ENCODE peak calls at places on chromosomes 16 and 17, in eight cellular contexts. O is psoas muscle; P is Peyer's patch; Z is CD8-positive, alpha-beta T cell; Y is heart left ventricle; D is breast epithelium; S is body of pancreas; V is mucosa of descending colon. W is an unnamed sample.

GRCh38 chr16:48143816-48144215 is 12.0 kb downstream of the ABCC12 start:
- DNase-seq in P (no peak), S (no peak), Y (no peak), D (no peak), O (no peak), V (no peak), Z (no peak), W (no peak)

GRCh38 chr16:20851601-20852000 is 45.3 kb downstream of the REXO5 start:
- DNase-seq in V (peak; percentile 41), Y (peak; percentile 78), D (peak; percentile 88), S (peak; percentile 75), P (no peak), Z (no peak), O (peak; percentile 82), W (peak; percentile 77)

GRCh38 chr17:62974788-62975586 is 9.0 kb downstream of the TANC2 start:
- DNase-seq in D (no peak), P (no peak), Z (no peak), V (no peak), S (no peak), O (no peak), Y (no peak), W (no peak)

GRCh38 chr17:62652251-62653001 is 25.0 kb downstream of the MRC2 start:
- DNase-seq in S (peak; percentile 78), D (peak; percentile 50), Y (peak; percentile 87), V (peak; percentile 50), P (no peak), O (peak; percentile 76), Z (peak; percentile 66), W (peak; percentile 67)

GRCh38 chr17:76384987-76385891 is 830 bp downstream of the SPHK1 start:
- DNase-seq in D (no peak), O (peak; percentile 72), S (peak; percentile 58), Z (no peak), V (peak; percentile 31), Y (peak; percentile 74), P (peak; percentile 60), W (no peak)

GRCh38 chr16:85927326-85927725 is 28.4 kb downstream of the IRF8 start:
- DNase-seq in O (no peak), S (no peak), Y (peak; percentile 39), D (no peak), Z (no peak), P (no peak), V (no peak), W (no peak)

GRCh38 chr17:82838386-82839063 is 1.3 kb downstream of the ZNF750 start:
- DNase-seq in Y (no peak), S (peak; percentile 89), O (peak; percentile 78), P (no peak), V (peak; percentile 81), D (peak; percentile 88), Z (no peak), W (peak; percentile 49)

GRCh38 chr17:70120420-70120819 is 45.4 kb downstream of the KCNJ16 start:
- DNase-seq in S (no peak), P (no peak), Y (no peak), D (no peak), O (no peak), V (no peak), Z (no peak), W (no peak)

GRCh38 chr16:2447920-2448583 is 11.9 kb upstream of the TEDC2 start:
- DNase-seq in D (no peak), P (no peak), Z (no peak), O (no peak), Y (no peak), S (no peak), V (no peak), W (no peak)

GRCh38 chr17:27562777-27563455 is 68.1 kb upstream of the LGALS9 start:
- DNase-seq in V (no peak), D (no peak), S (no peak), Z (no peak), P (no peak), Y (no peak), O (no peak), W (no peak)

GRCh38 chr17:79874329-79874981 is 35.2 kb upstream of the CBX4 start:
- DNase-seq in Z (no peak), O (no peak), Y (no peak), S (peak; percentile 48), P (peak; percentile 18), D (no peak), V (peak; percentile 63), W (no peak)

GRCh38 chr17:28551421-28552186 is 820 bp downstream of the UNC119 start:
- DNase-seq in O (no peak), Z (no peak), D (no peak), S (no peak), V (no peak), Y (peak; percentile 23), P (peak; percentile 53), W (no peak)

GRCh38 chr17:61000911-61001310 is 323.3 kb downstream of the BCAS3 start:
- DNase-seq in O (no peak), Y (no peak), D (no peak), Z (no peak), P (no peak), S (no peak), V (no peak), W (no peak)

GRCh38 chr17:81735181-81736102 is 23.4 kb downstream of the SLC25A10 start:
- DNase-seq in Z (no peak), V (peak; percentile 60), Y (no peak), D (no peak), S (peak; percentile 57), O (no peak), P (peak; percentile 72), W (no peak)

DNA sequence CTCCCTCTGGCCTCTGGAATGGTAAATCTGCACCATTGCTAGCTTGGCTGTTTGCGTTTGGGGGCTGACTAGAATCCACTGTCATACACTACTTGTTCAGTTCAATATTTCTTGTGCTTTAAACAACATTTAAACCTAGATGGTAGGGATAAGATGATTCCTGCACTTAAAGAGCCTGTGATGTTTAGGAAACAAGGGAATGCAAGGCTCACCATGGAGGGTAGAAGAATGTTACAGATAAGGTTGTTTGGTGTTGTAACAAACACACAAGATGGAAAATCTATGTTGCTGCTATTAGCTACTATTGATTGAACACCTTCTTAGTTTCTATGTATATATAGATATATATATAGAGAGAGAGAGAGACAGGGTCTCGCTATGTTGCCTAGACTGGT is 31.4 kb downstream of the YPEL2 start:
- DNase-seq in S (no peak), O (no peak), V (no peak), Y (no peak), P (no peak), Z (no peak), D (no peak), W (no peak)
- H3K4me1 ChIP-seq in S (peaks cover 76% of the 10 kb centered on the region), O (peaks cover 86% of the 10 kb centered on the region), V (peaks cover 42% of the 10 kb centered on the region), Y (peaks cover 31% of the 10 kb centered on the region), P (peaks cover 36% of the 10 kb centered on the region), Z (peaks cover 89% of the 10 kb centered on the region), D (peaks cover 9% of the 10 kb centered on the region), W (peaks cover 91% of the 10 kb centered on the region)

GRCh38 chr16:57774886-57775285 is 27.4 kb downstream of the KIFC3 start:
- DNase-seq in V (no peak), Y (peak; percentile 44), Z (no peak), O (peak; percentile 5), S (no peak), D (no peak), P (no peak), W (no peak)

GRCh38 chr16:57773019-57773418 is 29.3 kb downstream of the KIFC3 start:
- DNase-seq in S (peak; percentile 58), V (no peak), P (no peak), O (peak; percentile 1), Z (no peak), D (no peak), Y (no peak), W (no peak)

GRCh38 chr16:57773680-57774295 is 28.5 kb downstream of the KIFC3 start:
- DNase-seq in Z (no peak), O (peak; percentile 4), S (peak; percentile 76), V (no peak), D (no peak), Y (peak; percentile 14), P (no peak), W (no peak)

GRCh38 chr16:57778658-57779057 is 23.6 kb downstream of the KIFC3 start:
- DNase-seq in S (no peak), O (no peak), Z (no peak), Y (no peak), D (no peak), P (no peak), V (no peak), W (no peak)

GRCh38 chr16:57775661-57776469 is 26.4 kb downstream of the KIFC3 start:
- DNase-seq in D (no peak), Y (no peak), S (no peak), P (peak; percentile 73), O (peak; percentile 67), Z (no peak), V (peak; percentile 72), W (no peak)
- TF ChIP-seq CTCF in D (no peak), Y (peak; percentile 26), S (no peak), P (no peak), O (peak; percentile 60), Z (no peak), V (no peak), W (peak; percentile 33)

GRCh38 chr16:54288592-54289241 is 2.1 kb upstream of the IRX3 start:
- DNase-seq in Y (no peak), S (no peak), D (no peak), V (no peak), Z (no peak), P (no peak), O (no peak), W (no peak)

GRCh38 chr16:54287758-54288591 is 1.4 kb upstream of the IRX3 start:
- DNase-seq in Z (no peak), S (no peak), O (no peak), P (no peak), V (no peak), Y (no peak), D (no peak), W (no peak)

GRCh38 chr16:54286330-54287017 is at the start of gene IRX3:
- DNase-seq in P (no peak), D (peak; percentile 95), Z (no peak), V (no peak), S (peak; percentile 68), Y (peak; percentile 91), O (peak; percentile 69), W (peak; percentile 89)

GRCh38 chr16:54286067-54286329 is 589 bp downstream of the IRX3 start:
- DNase-seq in Y (no peak), S (no peak), V (no peak), O (no peak), P (no peak), Z (no peak), D (no peak), W (no peak)

DNA sequence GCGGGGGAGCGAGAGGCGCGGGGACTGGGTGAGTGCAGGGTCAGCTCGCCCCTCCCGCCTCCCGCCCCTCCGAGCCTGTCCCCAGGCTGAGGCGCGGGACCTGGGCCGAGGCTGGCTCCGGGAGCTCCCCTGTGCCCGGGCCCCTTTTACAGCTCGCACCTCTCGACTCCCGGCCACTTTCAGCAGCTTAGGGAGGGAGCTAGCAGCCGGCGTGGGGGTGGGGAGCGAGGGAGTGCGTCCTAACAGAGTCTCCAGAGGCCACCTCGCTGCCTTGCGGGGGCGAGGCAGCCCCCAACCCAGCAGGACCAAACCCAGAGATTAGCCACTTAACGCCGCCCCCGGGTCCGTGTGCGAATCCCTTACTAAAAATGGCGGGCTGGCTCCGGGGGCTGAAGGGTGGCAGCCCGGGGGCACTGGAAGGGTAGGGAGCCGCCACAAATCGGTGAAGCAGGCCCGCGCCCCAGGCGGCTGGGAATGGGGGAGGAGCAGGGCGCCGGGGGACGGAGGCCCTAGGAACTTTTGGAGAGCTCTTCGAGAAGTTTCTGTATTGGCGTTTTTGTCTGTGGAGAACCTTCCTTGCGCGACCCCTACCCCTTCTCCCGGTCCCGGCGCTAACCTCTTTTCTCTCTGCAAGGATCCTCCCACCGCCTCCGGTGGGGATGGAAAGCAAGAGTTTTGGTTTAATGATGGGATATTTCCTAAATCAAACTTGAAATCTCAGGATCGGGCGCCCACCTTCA is 601 bp upstream of the IRX3 start:
- DNase-seq in V (no peak), Z (no peak), S (no peak), O (no peak), P (no peak), Y (no peak), D (no peak), W (no peak)
- H3K4me1 ChIP-seq in V (peaks cover 35% of the 10 kb centered on the region), Z (no peaks in the 10 kb centered on the region), S (peaks cover 61% of the 10 kb centered on the region), O (no peaks in the 10 kb centered on the region), P (no peaks in the 10 kb centered on the region), Y (no peaks in the 10 kb centered on the region), D (peaks cover 5% of the 10 kb centered on the region), W (peaks cover 23% of the 10 kb centered on the region)

GRCh38 chr16:31077592-31078199 is 3.5 kb downstream of the ZNF646 start:
- DNase-seq in Z (no peak), D (no peak), P (peak; percentile 48), S (no peak), V (no peak), O (no peak), Y (no peak), W (no peak)
- TF ChIP-seq CTCF in Z (no peak), D (no peak), P (no peak), S (no peak), V (no peak), O (no peak), Y (no peak), W (no peak)

W was measured in heart right ventricle.